ENCODE peak calls at places on chromosomes 5 and 9, in five cellular contexts. S is IMR-90, K is stomach, D is MM.1S, B is right cardiac atrium. H is an unnamed sample. For H3K27me3, the result is how much of the 10 kb centered on the place peaks cover.

GRCh38 chr9:72661401-72662135 is 140.2 kb downstream of the TMC1 start:
- DNase-seq in S (peak), K (no peak), D (no peak), B (no peak), H (no peak)

GRCh38 chr5:57784106-57784505 is 301.5 kb upstream of the ACTBL2 start:
- DNase-seq in S (no peak), K (no peak), D (no peak), B (no peak), H (no peak)

GRCh38 chr5:6702633-6703032 is 10.6 kb upstream of the TENT4A start:
- DNase-seq in S (no peak), K (no peak), D (no peak), B (no peak), H (no peak)

GRCh38 chr5:126939887-126940286 is 90.5 kb downstream of the MARCHF3 start:
- DNase-seq in S (peak), K (no peak), D (no peak), B (no peak), H (no peak)

GRCh38 chr5:158492850-158493249 is 606.9 kb downstream of the EBF1 start:
- DNase-seq in S (no peak), K (no peak), D (no peak), B (no peak), H (no peak)

GRCh38 chr5:43730832-43731342 is 127.9 kb downstream of the NNT start:
- DNase-seq in S (no peak), K (no peak), D (no peak), B (no peak), H (no peak)

GRCh38 chr5:54460181-54460919 is 4.9 kb downstream of the HSPB3 start:
- DNase-seq in S (peak), K (no peak), D (no peak), B (no peak), H (peak)

GRCh38 chr5:158165647-158166046 is 306.7 kb upstream of the CLINT1 start:
- DNase-seq in S (no peak), K (no peak), D (no peak), B (no peak), H (no peak)

GRCh38 chr9:108297025-108297424 is 558.8 kb downstream of the ACTL7B start:
- DNase-seq in S (peak), K (no peak), D (no peak), B (peak), H (no peak)

GRCh38 chr9:6426117-6426516 is 13.1 kb downstream of the UHRF2 start:
- DNase-seq in S (peak), K (no peak), D (no peak), B (no peak), H (peak)

GRCh38 chr9:133910855-133911514 is 81.1 kb downstream of the VAV2 start:
- DNase-seq in S (no peak), K (peak), D (no peak), B (no peak), H (no peak)

GRCh38 chr5:177507165-177507564 is 2.5 kb downstream of the DOK3 start:
- DNase-seq in S (no peak), K (no peak), D (no peak), B (peak), H (peak)

GRCh38 chr9:134891713-134892112 is 11.1 kb downstream of the FCN2 start:
- DNase-seq in S (no peak), K (no peak), D (no peak), B (no peak), H (no peak)

GRCh38 chr5:77993799-77994318 is 217.7 kb upstream of the TBCA start:
- DNase-seq in S (no peak), K (no peak), D (no peak), B (no peak), H (no peak)
- H3K27me3 ChIP-seq in S (under half), K (under half), D (under half), B (under half), H (under half)

GRCh38 chr9:131811405-131811804 is 71.5 kb upstream of the RAPGEF1 start:
- DNase-seq in S (no peak), K (no peak), D (no peak), B (no peak), H (no peak)
- H3K27me3 ChIP-seq in S (half or more), K (under half), D (half or more), B (under half), H (under half)

DNA sequence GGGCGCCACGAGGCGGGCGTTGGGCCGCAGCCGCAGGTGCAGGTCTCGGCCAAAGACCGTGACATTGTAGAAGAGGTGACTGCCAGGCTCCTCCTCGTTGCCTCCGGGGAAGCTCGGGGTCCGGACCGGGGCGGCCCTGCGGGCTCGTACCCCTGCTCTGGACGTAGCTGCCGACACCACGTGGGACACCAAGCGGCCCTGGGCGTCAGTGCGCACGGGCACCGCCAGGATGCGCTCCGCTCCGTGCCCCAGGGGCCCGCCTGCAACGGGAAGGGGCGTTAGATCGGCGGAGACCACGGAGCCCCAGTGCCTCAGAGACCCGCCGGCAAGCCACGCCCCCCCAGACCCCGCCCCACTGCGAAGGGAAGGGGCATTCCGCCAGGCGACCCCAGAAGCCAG is 1.4 kb downstream of the ADAMTS2 start:
- DNase-seq in S (peak), K (no peak), D (no peak), B (peak), H (no peak)
- H3K27me3 ChIP-seq in S (under half), K (under half), D (under half), B (under half), H (half or more)

DNA sequence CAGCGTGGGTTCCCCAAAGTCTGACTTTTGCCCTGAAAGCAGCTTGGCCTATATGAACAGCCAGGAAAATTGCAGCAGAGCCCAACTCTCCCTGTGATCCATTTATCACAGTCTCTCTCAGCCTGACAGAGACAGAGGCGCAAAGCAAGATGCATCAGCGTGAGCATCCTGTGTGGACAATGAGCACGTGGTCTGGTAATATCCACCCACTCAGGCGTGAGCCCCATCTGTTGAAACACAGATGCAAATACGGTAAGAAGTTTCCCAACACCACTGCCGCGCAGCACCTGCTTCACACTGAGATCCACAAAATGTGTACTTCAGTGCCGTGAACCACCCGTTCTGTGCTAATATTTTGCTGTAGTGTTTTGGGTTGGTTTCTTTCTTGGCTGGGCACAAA is 114.6 kb downstream of the MRPL36 start:
- DNase-seq in S (no peak), K (no peak), D (peak), B (no peak), H (no peak)
- H3K27me3 ChIP-seq in S (under half), K (under half), D (under half), B (under half), H (half or more)

GRCh38 chr9:83906144-83906543 is 15.1 kb downstream of the KIF27 start:
- DNase-seq in S (no peak), K (no peak), D (no peak), B (no peak), H (peak)
- H3K27me3 ChIP-seq in S (under half), K (under half), D (under half), B (under half), H (under half)

DNA sequence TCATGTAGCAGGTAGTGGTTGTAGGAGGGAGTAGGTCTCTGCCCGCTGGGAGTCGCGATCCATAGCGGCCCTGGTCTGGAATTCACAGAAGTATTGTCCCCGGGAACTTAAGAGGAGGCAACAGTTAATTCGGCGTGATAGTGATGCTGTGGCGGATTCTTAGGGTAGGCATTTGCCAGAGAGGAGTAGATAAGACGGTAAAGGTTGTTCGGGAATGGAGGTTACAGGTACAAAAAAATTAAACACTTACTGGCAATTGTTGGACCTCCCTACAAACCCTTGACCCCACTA is 679 bp downstream of the SMC5 start:
- DNase-seq in S (no peak), K (no peak), D (no peak), B (no peak), H (no peak)
- H3K27me3 ChIP-seq in S (under half), K (under half), D (under half), B (under half), H (under half)

GRCh38 chr5:51386916-51387853 is 3.9 kb downstream of the ISL1 start:
- DNase-seq in S (no peak), K (peak), D (no peak), B (no peak), H (no peak)
- H3K27me3 ChIP-seq in S (half or more), K (under half), D (under half), B (under half), H (under half)

H was measured in PC-3.